ENCODE peak calls at places on chromosomes 16 and 17, in four cellular contexts. T is lower lobe of right lung; M is tibial artery; Y is CD8-positive, alpha-beta T cell. P is an unnamed sample.

GRCh38 chr16:81137012-81137335 is 40.8 kb upstream of the GCSH start:
- DNase-seq in T (no peak), Y (no peak), M (no peak), P (no peak)

GRCh38 chr17:64459284-64459747 is 10.4 kb downstream of the MILR1 start:
- DNase-seq in M (no peak), Y (no peak), T (no peak), P (peak; percentile 46)

GRCh38 chr16:74226361-74226979 is 70.1 kb upstream of the PSMD7 start:
- DNase-seq in M (no peak), Y (no peak), T (no peak), P (no peak)

GRCh38 chr16:30076276-30076791 is 540 bp downstream of the PPP4C start:
- DNase-seq in M (no peak), Y (no peak), T (peak; percentile 58), P (no peak)

GRCh38 chr17:76808326-76808725 is 59.9 kb upstream of the MGAT5B start:
- DNase-seq in M (no peak), Y (no peak), T (no peak), P (no peak)

GRCh38 chr17:21042434-21043295 is at the start of gene USP22:
- DNase-seq in M (no peak), T (peak; percentile 66), Y (no peak), P (no peak)

GRCh38 chr17:11807606-11808005 is 189.7 kb downstream of the ZNF18 start:
- DNase-seq in T (no peak), M (no peak), Y (no peak), P (no peak)

GRCh38 chr16:59849716-59850115 is 1115.6 kb upstream of the GOT2 start:
- DNase-seq in T (no peak), M (no peak), Y (no peak), P (no peak)

GRCh38 chr17:1643293-1643998 is 2.1 kb downstream of the SCARF1 start:
- DNase-seq in M (no peak), Y (peak; percentile 50), T (peak; percentile 89), P (peak; percentile 91)

GRCh38 chr16:46577988-46578579 is 43.1 kb downstream of the SHCBP1 start:
- DNase-seq in Y (no peak), T (no peak), M (no peak), P (no peak)

GRCh38 chr17:45051060-45051719 is at the start of gene DCAKD:
- DNase-seq in T (peak; percentile 97), M (peak; percentile 96), Y (peak; percentile 76), P (peak; percentile 96)

GRCh38 chr16:77898671-77899211 is 110.4 kb downstream of the VAT1L start:
- DNase-seq in T (no peak), Y (no peak), M (no peak), P (no peak)

GRCh38 chr16:29804455-29805231 is 1.7 kb upstream of the MAZ start:
- DNase-seq in T (peak; percentile 81), M (peak; percentile 84), Y (no peak), P (no peak)

GRCh38 chr17:41810659-41811548 is 845 bp downstream of the P3H4 start:
- DNase-seq in Y (no peak), T (peak; percentile 58), M (no peak), P (no peak)

GRCh38 chr17:40021471-40021961 is 6.3 kb downstream of the CSF3 start:
- DNase-seq in M (no peak), Y (no peak), T (no peak), P (no peak)

GRCh38 chr17:29590261-29590978 is 972 bp upstream of the GIT1 start:
- DNase-seq in T (peak; percentile 45), Y (no peak), M (no peak), P (no peak)

GRCh38 chr16:78748471-78748929 is 649.0 kb downstream of the WWOX start:
- DNase-seq in T (no peak), M (no peak), Y (no peak), P (no peak)

GRCh38 chr17:59425085-59425901 is 93.8 kb downstream of the YPEL2 start:
- DNase-seq in Y (no peak), T (peak; percentile 59), M (peak; percentile 80), P (no peak)

GRCh38 chr17:74211929-74212261 is 1.5 kb upstream of the TTYH2 start:
- DNase-seq in T (no peak), M (no peak), Y (no peak), P (no peak)

GRCh38 chr17:29279397-29280070 is 14.4 kb downstream of the NUFIP2 start:
- DNase-seq in M (no peak), Y (no peak), T (no peak), P (no peak)

GRCh38 chr16:72112452-72112792 is 18.8 kb downstream of the DHX38 start:
- DNase-seq in M (no peak), T (no peak), Y (no peak), P (no peak)
- H3K36me3 ChIP-seq in M (peaks cover 58% of the 10 kb centered on the region), T (peaks cover 64% of the 10 kb centered on the region), Y (peaks cover 44% of the 10 kb centered on the region), P (peaks cover 3% of the 10 kb centered on the region)

GRCh38 chr16:66430214-66430613 is 3.1 kb downstream of the BEAN1 start:
- DNase-seq in T (no peak), M (no peak), Y (no peak), P (no peak)

GRCh38 chr16:66427451-66427860 is 361 bp downstream of the BEAN1 start:
- DNase-seq in Y (no peak), T (no peak), M (no peak), P (no peak)

GRCh38 chr16:66427871-66428681 is 981 bp downstream of the BEAN1 start:
- DNase-seq in T (no peak), Y (no peak), M (no peak), P (no peak)

GRCh38 chr16:66428682-66429251 is 1.7 kb downstream of the BEAN1 start:
- DNase-seq in T (no peak), M (no peak), Y (no peak), P (no peak)

GRCh38 chr16:66429290-66429962 is 2.3 kb downstream of the BEAN1 start:
- DNase-seq in T (no peak), Y (no peak), M (no peak), P (no peak)
- TF ChIP-seq CTCF in T (no peak), Y (no peak), M (no peak), P (peak; percentile 27)

DNA sequence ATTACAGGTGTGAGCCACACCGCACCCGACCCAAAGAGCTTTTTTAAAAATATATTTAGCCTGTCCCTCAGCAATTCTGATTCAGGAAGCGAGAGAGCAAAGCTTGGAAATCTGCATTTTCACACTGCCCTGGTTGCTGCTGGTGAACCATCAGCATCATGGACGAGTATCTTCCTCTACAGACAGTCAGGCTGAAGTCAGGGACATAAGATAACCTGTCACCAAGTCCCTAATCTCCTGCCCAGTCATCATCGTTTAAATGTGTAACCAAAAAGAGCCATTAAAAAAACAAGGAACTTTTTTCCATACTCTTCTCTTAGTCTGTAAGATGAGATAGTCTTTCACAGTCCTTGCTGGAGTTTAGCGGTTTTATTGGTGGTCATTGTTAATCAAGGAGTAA is 6.7 kb downstream of the PMM2 start:
- DNase-seq in T (no peak), M (no peak), Y (no peak), P (no peak)
- H3K36me3 ChIP-seq in T (peaks cover 100% of the 10 kb centered on the region), M (peaks cover 74% of the 10 kb centered on the region), Y (peaks cover 56% of the 10 kb centered on the region), P (peaks cover 2% of the 10 kb centered on the region)

GRCh38 chr16:27598226-27598625 is 48.3 kb downstream of the KATNIP start:
- DNase-seq in T (no peak), M (no peak), Y (no peak), P (no peak)
- TF ChIP-seq CTCF in T (no peak), M (no peak), Y (no peak), P (no peak)

GRCh38 chr16:70572050-70572925 is 48.7 kb downstream of the SF3B3 start:
- DNase-seq in Y (no peak), T (no peak), M (no peak), P (no peak)
- H3K36me3 ChIP-seq in Y (peaks cover 45% of the 10 kb centered on the region), T (peaks cover 66% of the 10 kb centered on the region), M (peaks cover 53% of the 10 kb centered on the region), P (peaks cover 17% of the 10 kb centered on the region)

GRCh38 chr16:57535680-57536305 is 578 bp downstream of the CCDC102A start:
- DNase-seq in Y (peak; percentile 83), T (peak; percentile 95), M (peak; percentile 97), P (peak; percentile 99)
- TF ChIP-seq CTCF in Y (no peak), T (peak; percentile 20), M (no peak), P (peak; percentile 28)

GRCh38 chr16:50088302-50088701 is 22.5 kb downstream of the HEATR3 start:
- DNase-seq in T (no peak), Y (no peak), M (no peak), P (no peak)
- H3K36me3 ChIP-seq in T (peaks cover 71% of the 10 kb centered on the region), Y (peaks cover 19% of the 10 kb centered on the region), M (peaks cover 56% of the 10 kb centered on the region), P (no peaks in the 10 kb centered on the region)

GRCh38 chr17:79991140-79991923 is 44.3 kb downstream of the TBC1D16 start:
- DNase-seq in Y (peak; percentile 70), M (peak; percentile 79), T (peak; percentile 90), P (peak; percentile 94)

GRCh38 chr17:79993390-79994221 is 42.1 kb downstream of the TBC1D16 start:
- DNase-seq in Y (no peak), M (peak; percentile 72), T (peak; percentile 85), P (peak; percentile 98)

GRCh38 chr17:79990704-79991103 is 45.0 kb downstream of the TBC1D16 start:
- DNase-seq in Y (no peak), M (no peak), T (no peak), P (no peak)

GRCh38 chr17:79992657-79993389 is 42.8 kb downstream of the TBC1D16 start:
- DNase-seq in M (no peak), T (no peak), Y (no peak), P (no peak)

DNA sequence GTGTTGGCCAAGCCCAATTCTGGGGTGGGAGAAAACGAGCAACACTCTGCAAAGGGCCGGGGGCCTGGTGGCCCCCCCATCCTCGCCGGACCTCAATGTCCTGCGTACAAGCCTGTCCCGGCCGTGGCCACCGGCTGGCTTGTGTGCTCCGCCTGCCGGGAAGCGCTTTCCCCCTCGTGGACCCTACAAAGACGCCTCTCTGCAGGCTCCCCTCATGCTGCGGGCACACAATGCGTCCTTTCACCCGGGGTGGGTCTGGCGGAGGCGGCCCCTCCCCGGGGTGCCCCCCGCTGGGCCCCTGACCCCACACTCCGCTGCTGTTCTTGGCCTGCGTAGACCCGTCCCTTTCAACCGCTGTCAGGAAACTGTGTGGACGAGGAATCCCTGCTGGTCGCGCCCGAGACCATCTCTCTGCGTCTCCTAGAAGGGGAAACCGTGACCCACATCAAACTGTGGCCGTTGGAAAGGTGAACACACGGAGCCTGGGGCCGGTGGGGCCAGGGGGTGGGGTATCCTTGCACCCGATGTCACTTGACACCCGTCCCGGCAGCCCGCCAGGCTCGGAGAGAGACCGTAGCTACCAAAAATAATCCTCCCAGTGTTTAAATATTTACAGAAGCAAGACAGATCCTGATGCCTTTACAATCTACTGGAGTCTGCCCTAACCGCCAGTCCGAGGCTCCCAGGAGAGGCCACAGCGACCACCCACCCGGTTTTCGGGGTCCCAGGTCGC is 43.6 kb downstream of the TBC1D16 start:
- DNase-seq in Y (no peak), M (no peak), T (no peak), P (peak; percentile 75)
- TF ChIP-seq CTCF in Y (no peak), M (no peak), T (peak; percentile 28), P (no peak)

GRCh38 chr17:35252646-35253045 is 9.8 kb downstream of the SLFN5 start:
- DNase-seq in M (no peak), T (no peak), Y (no peak), P (no peak)
- H3K36me3 ChIP-seq in M (no peaks in the 10 kb centered on the region), T (peaks cover 5% of the 10 kb centered on the region), Y (peaks cover 11% of the 10 kb centered on the region), P (no peaks in the 10 kb centered on the region)

DNA sequence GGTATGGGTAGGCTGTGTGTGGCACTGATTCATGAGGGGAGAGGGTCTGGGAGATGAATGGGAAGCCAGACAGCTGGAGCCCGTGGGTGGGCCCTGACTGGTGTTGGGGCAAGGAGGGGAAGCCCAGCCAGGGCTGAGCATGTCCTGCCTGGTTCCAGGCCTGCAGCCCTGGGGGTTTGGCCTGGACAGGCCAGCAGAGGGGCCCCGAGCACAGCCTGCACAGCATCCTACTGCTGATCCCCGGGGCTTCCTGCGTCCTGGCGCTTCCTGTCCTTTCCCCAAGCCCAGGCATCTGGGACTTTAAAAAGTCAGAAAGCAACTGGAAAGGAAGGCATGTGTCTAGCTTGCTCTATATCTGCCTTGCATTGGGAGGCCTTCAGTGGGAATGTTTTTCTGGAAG is 4.6 kb upstream of the MVD start:
- DNase-seq in M (no peak), T (no peak), Y (no peak), P (no peak)
- TF ChIP-seq CTCF in M (no peak), T (no peak), Y (no peak), P (no peak)

P was measured in Caco-2.